ENCODE peak calls at places on chromosomes 3 and 15, in eight cellular contexts. G is ureter; Z is stimulated activated CD8-positive, alpha-beta memory T cell treated with anti-CD3 and anti-CD28 coated beads, Interleukin-7, amount 100 ng/mL, for 1 hour; X is tibial nerve; B is stimulated activated CD4-positive, alpha-beta T cell treated with anti-CD3 and anti-CD28 coated beads, TNF-alpha, amount 100 ng/mL, for 24 hours; M is brain microvascular endothelial cell; Q is fibroblast of the conjunctiva; C is GM04503. F is an unnamed sample.

GRCh38 chr3:170346481-170347125 is 10.9 kb upstream of the SKIL start:
- DNase-seq in G (no peak), Z (no peak), X (no peak), B (no peak), M (no peak), Q (no peak), C (no peak), F (no peak)

GRCh38 chr3:172174396-172175253 is 135.2 kb downstream of the FNDC3B start:
- DNase-seq in G (no peak), Z (no peak), X (no peak), B (no peak), M (no peak), Q (no peak), C (no peak), F (no peak)

GRCh38 chr3:117558681-117559080 is 849.1 kb downstream of the TUSC7 start:
- DNase-seq in G (no peak), Z (no peak), X (no peak), B (no peak), M (no peak), Q (no peak), C (no peak), F (no peak)

GRCh38 chr3:120587326-120587840 is 8.8 kb upstream of the NDUFB4 start:
- DNase-seq in G (no peak), Z (no peak), X (no peak), B (no peak), M (no peak), Q (no peak), C (no peak), F (no peak)

GRCh38 chr3:10883478-10884234 is 67.6 kb downstream of the SLC6A11 start:
- DNase-seq in G (no peak), Z (no peak), X (peak; percentile 30), B (no peak), M (peak; percentile 1), Q (no peak), C (no peak), F (no peak)

GRCh38 chr3:110027446-110027845 is 690.1 kb upstream of the DPPA4 start:
- DNase-seq in G (no peak), Z (no peak), X (no peak), B (no peak), M (peak; percentile 31), Q (no peak), C (peak; percentile 61), F (peak; percentile 43)

GRCh38 chr15:34984884-34985630 is 3.0 kb downstream of the ZNF770 start:
- DNase-seq in G (no peak), Z (no peak), X (no peak), B (no peak), M (no peak), Q (no peak), C (no peak), F (no peak)

GRCh38 chr3:58617338-58617761 is 40.2 kb upstream of the FAM107A start:
- DNase-seq in G (peak; percentile 57), Z (no peak), X (peak; percentile 82), B (no peak), M (no peak), Q (peak; percentile 87), C (no peak), F (no peak)

GRCh38 chr3:50617096-50617791 is at the start of gene MAPKAPK3:
- DNase-seq in G (no peak), Z (no peak), X (no peak), B (no peak), M (no peak), Q (no peak), C (no peak), F (no peak)

GRCh38 chr15:29135266-29135665 is 134.4 kb downstream of the NSMCE3 start:
- DNase-seq in G (no peak), Z (no peak), X (peak; percentile 18), B (no peak), M (no peak), Q (no peak), C (no peak), F (no peak)

GRCh38 chr15:62791694-62792093 is 250.9 kb upstream of the TPM1 start:
- DNase-seq in G (no peak), Z (no peak), X (no peak), B (no peak), M (no peak), Q (no peak), C (no peak), F (no peak)

GRCh38 chr15:71397377-71397776 is 282.1 kb downstream of the THSD4 start:
- DNase-seq in G (no peak), Z (no peak), X (no peak), B (no peak), M (no peak), Q (no peak), C (no peak), F (no peak)

GRCh38 chr3:171984883-171985282 is 54.5 kb upstream of the FNDC3B start:
- DNase-seq in G (no peak), Z (no peak), X (no peak), B (no peak), M (no peak), Q (no peak), C (no peak), F (no peak)

GRCh38 chr3:11220230-11220629 is 52.0 kb upstream of the ATG7 start:
- DNase-seq in G (no peak), Z (no peak), X (no peak), B (no peak), M (no peak), Q (no peak), C (no peak), F (no peak)

GRCh38 chr15:61216519-61216918 is 12.6 kb downstream of the RORA start:
- DNase-seq in G (no peak), Z (no peak), X (no peak), B (no peak), M (no peak), Q (no peak), C (no peak), F (no peak)

GRCh38 chr15:101652783-101653430 is 726 bp upstream of the TM2D3 start:
- DNase-seq in G (no peak), Z (no peak), X (no peak), B (peak; percentile 6), M (peak; percentile 42), Q (no peak), C (peak; percentile 5), F (peak; percentile 18)

GRCh38 chr15:80567721-80568157 is 127.4 kb upstream of the ABHD17C start:
- DNase-seq in G (peak; percentile 75), Z (no peak), X (peak; percentile 79), B (no peak), M (peak; percentile 77), Q (peak; percentile 86), C (peak; percentile 58), F (peak; percentile 84)

GRCh38 chr3:156902916-156903315 is 76.8 kb downstream of the LEKR1 start:
- DNase-seq in G (no peak), Z (no peak), X (no peak), B (no peak), M (no peak), Q (no peak), C (no peak), F (peak; percentile 4)

GRCh38 chr15:60744826-60745225 is 265.9 kb upstream of the ICE2 start:
- DNase-seq in G (no peak), Z (no peak), X (no peak), B (no peak), M (no peak), Q (no peak), C (no peak), F (no peak)

GRCh38 chr3:21944251-21944650 is 193.2 kb upstream of the ZNF385D start:
- DNase-seq in G (no peak), Z (no peak), X (no peak), B (no peak), M (peak; percentile 27), Q (no peak), C (no peak), F (no peak)

GRCh38 chr3:31543375-31543774 is 10.7 kb downstream of the STT3B start:
- DNase-seq in G (no peak), Z (no peak), X (no peak), B (no peak), M (no peak), Q (no peak), C (no peak), F (no peak)

GRCh38 chr3:24299801-24300626 is 194.6 kb downstream of the THRB start:
- DNase-seq in G (no peak), Z (no peak), X (no peak), B (no peak), M (peak; percentile 53), Q (no peak), C (peak; percentile 58), F (no peak)

GRCh38 chr3:57434041-57434440 is 110.1 kb downstream of the DNAH12 start:
- DNase-seq in G (no peak), Z (no peak), X (no peak), B (no peak), M (peak; percentile 16), Q (no peak), C (no peak), F (peak; percentile 10)

GRCh38 chr15:65391732-65392131 is 13.9 kb upstream of the IGDCC3 start:
- DNase-seq in G (no peak), Z (no peak), X (no peak), B (no peak), M (no peak), Q (no peak), C (no peak), F (no peak)

GRCh38 chr15:91515188-91515754 is 338.2 kb upstream of the SLCO3A1 start:
- DNase-seq in G (no peak), Z (no peak), X (peak; percentile 57), B (no peak), M (peak; percentile 72), Q (peak; percentile 63), C (peak; percentile 58), F (peak; percentile 92)

GRCh38 chr15:29669823-29670222 is 152.4 kb downstream of the TJP1 start:
- DNase-seq in G (no peak), Z (no peak), X (no peak), B (no peak), M (peak; percentile 55), Q (no peak), C (no peak), F (no peak)

GRCh38 chr3:160869825-160870224 is 113.8 kb downstream of the PPM1L start:
- DNase-seq in G (peak; percentile 43), Z (no peak), X (no peak), B (no peak), M (no peak), Q (peak; percentile 6), C (no peak), F (peak; percentile 3)

GRCh38 chr15:89559865-89560264 is 15.4 kb upstream of the TICRR start:
- DNase-seq in G (no peak), Z (no peak), X (no peak), B (no peak), M (no peak), Q (no peak), C (no peak), F (no peak)

GRCh38 chr3:179323197-179323901 is 518 bp downstream of the ZNF639 start:
- DNase-seq in G (peak; percentile 70), Z (peak; percentile 29), X (peak; percentile 64), B (peak; percentile 61), M (peak; percentile 61), Q (peak; percentile 60), C (no peak), F (peak; percentile 65)

GRCh38 chr15:39127925-39128617 is 452.8 kb upstream of the THBS1 start:
- DNase-seq in G (peak; percentile 49), Z (no peak), X (no peak), B (no peak), M (peak; percentile 91), Q (no peak), C (peak; percentile 96), F (peak; percentile 74)

GRCh38 chr3:29601861-29602585 is 321.2 kb downstream of the RBMS3 start:
- DNase-seq in G (no peak), Z (no peak), X (no peak), B (no peak), M (no peak), Q (no peak), C (no peak), F (no peak)

GRCh38 chr3:25820816-25821486 is 31.1 kb downstream of the OXSM start:
- DNase-seq in G (no peak), Z (no peak), X (no peak), B (no peak), M (no peak), Q (no peak), C (no peak), F (no peak)

GRCh38 chr3:129599607-129600006 is 6.9 kb downstream of the PLXND1 start:
- DNase-seq in G (no peak), Z (no peak), X (no peak), B (no peak), M (peak; percentile 80), Q (no peak), C (no peak), F (no peak)

GRCh38 chr3:38255627-38256026 is 10.0 kb upstream of the SLC22A13 start:
- DNase-seq in G (no peak), Z (no peak), X (peak; percentile 65), B (no peak), M (no peak), Q (no peak), C (no peak), F (peak; percentile 30)